ENCODE peak calls at places on chromosomes 1 and 21, in four cellular contexts. E is H54, F is gastrocnemius medialis, G is heart left ventricle. J is an unnamed sample.

GRCh38 chr1:28354121-28354520 is 15.4 kb upstream of the PHACTR4 start:
- DNase-seq in E (no peak), F (no peak), G (no peak), J (no peak)

GRCh38 chr1:65793359-65793732 is 651 bp downstream of the PDE4B start:
- DNase-seq in E (no peak), F (no peak), G (no peak), J (no peak)

GRCh38 chr1:150560011-150560438 is 10.8 kb downstream of the ADAMTSL4 start:
- DNase-seq in E (peak; percentile 55), F (peak; percentile 85), G (peak; percentile 82), J (peak; percentile 88)

GRCh38 chr1:112957133-112957812 is 1.3 kb upstream of the SLC16A1 start:
- DNase-seq in E (peak; percentile 62), F (peak; percentile 47), G (no peak), J (peak; percentile 42)

GRCh38 chr1:238177351-238177750 is 286.6 kb upstream of the ZP4 start:
- DNase-seq in E (no peak), F (no peak), G (no peak), J (no peak)

GRCh38 chr1:229714964-229715603 is 89.0 kb downstream of the URB2 start:
- DNase-seq in E (no peak), F (no peak), G (no peak), J (peak; percentile 73)

GRCh38 chr1:210677533-210677932 is 348.8 kb downstream of the HHAT start:
- DNase-seq in E (no peak), F (no peak), G (no peak), J (no peak)

GRCh38 chr1:17204546-17205440 is at the start of gene PADI1:
- DNase-seq in E (no peak), F (no peak), G (no peak), J (no peak)

GRCh38 chr21:21003701-21004100 is 5.5 kb downstream of the NCAM2 start:
- DNase-seq in E (no peak), F (no peak), G (no peak), J (peak; percentile 6)

GRCh38 chr1:213041443-213041842 is 9.6 kb upstream of the RPS6KC1 start:
- DNase-seq in E (peak; percentile 10), F (no peak), G (no peak), J (no peak)

GRCh38 chr1:180930687-180931086 is 18.0 kb downstream of the KIAA1614 start:
- DNase-seq in E (no peak), F (no peak), G (no peak), J (no peak)

GRCh38 chr21:42763578-42764442 is 110.4 kb downstream of the PDE9A start:
- DNase-seq in E (no peak), F (no peak), G (peak; percentile 35), J (no peak)

GRCh38 chr21:28106370-28106890 is 886.2 kb downstream of the LTN1 start:
- DNase-seq in E (no peak), F (no peak), G (no peak), J (no peak)

GRCh38 chr21:33327792-33328433 is 3.1 kb downstream of the IFNAR1 start:
- DNase-seq in E (no peak), F (no peak), G (no peak), J (no peak)

GRCh38 chr21:33327326-33327725 is 2.6 kb downstream of the IFNAR1 start:
- DNase-seq in E (no peak), F (no peak), G (no peak), J (no peak)

GRCh38 chr21:33325222-33326067 is 675 bp downstream of the IFNAR1 start:
- DNase-seq in E (peak; percentile 47), F (peak; percentile 47), G (peak; percentile 85), J (peak; percentile 82)

GRCh38 chr21:33324311-33325221 is at the start of gene IFNAR1:
- DNase-seq in E (peak; percentile 85), F (peak; percentile 98), G (peak; percentile 99), J (peak; percentile 99)
- TF ChIP-seq POLR2A in E (peak; percentile 92), F (peak; percentile 85), G (peak; percentile 78), J (peak; percentile 92)

GRCh38 chr1:203146537-203146936 is 19.0 kb downstream of the ADORA1 start:
- DNase-seq in E (no peak), F (no peak), G (peak; percentile 12), J (no peak)

GRCh38 chr1:203146042-203146369 is 18.5 kb downstream of the ADORA1 start:
- DNase-seq in E (no peak), F (no peak), G (peak; percentile 15), J (no peak)

GRCh38 chr1:203143671-203144070 is 16.1 kb downstream of the ADORA1 start:
- DNase-seq in E (no peak), F (no peak), G (no peak), J (no peak)

GRCh38 chr1:203144661-203145060 is 17.1 kb downstream of the ADORA1 start:
- DNase-seq in E (no peak), F (no peak), G (no peak), J (no peak)

DNA sequence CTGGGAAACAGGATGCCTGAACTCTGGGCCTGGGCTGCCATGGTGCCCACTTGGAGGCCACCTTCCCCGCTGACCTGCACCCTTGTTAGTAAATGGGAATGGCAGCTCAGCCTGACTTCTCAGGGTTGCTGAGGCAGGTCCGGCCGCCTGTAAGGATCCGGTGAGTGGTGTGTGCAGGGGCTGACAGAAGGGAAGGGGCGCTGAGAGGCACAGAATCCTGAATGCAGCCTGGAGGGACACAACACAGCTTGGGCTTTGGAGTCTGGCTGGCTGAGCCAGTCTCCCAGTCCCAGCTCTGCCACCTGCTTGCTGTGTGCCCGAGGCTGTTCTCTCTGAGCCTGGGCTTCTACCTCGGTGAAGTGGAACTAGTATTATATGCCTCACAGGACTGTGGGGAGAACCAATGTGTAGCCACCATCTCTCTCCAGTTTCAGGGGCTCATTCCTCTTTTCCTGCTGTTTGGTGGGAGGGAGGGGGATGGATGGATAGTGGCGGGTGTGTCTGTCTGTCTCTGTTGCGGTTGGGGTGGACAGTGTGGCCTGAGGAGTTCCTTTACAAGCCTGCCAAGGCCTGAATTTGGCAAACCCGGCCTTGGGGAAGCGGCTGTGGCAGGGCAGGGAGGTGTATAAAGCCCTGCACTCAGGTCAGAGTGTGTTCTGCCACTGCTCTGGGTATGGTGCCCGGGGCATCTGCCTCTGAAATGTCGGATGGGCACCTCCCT is 18.0 kb downstream of the ADORA1 start:
- DNase-seq in E (no peak), F (no peak), G (peak; percentile 22), J (no peak)
- TF ChIP-seq POLR2A in E (no peak), F (no peak), G (no peak), J (no peak)

GRCh38 chr1:9889411-9889810 is 20.7 kb downstream of the CTNNBIP1 start:
- DNase-seq in E (no peak), F (no peak), G (no peak), J (no peak)
- TF ChIP-seq POLR2A in E (no peak), F (no peak), G (no peak), J (no peak)

DNA sequence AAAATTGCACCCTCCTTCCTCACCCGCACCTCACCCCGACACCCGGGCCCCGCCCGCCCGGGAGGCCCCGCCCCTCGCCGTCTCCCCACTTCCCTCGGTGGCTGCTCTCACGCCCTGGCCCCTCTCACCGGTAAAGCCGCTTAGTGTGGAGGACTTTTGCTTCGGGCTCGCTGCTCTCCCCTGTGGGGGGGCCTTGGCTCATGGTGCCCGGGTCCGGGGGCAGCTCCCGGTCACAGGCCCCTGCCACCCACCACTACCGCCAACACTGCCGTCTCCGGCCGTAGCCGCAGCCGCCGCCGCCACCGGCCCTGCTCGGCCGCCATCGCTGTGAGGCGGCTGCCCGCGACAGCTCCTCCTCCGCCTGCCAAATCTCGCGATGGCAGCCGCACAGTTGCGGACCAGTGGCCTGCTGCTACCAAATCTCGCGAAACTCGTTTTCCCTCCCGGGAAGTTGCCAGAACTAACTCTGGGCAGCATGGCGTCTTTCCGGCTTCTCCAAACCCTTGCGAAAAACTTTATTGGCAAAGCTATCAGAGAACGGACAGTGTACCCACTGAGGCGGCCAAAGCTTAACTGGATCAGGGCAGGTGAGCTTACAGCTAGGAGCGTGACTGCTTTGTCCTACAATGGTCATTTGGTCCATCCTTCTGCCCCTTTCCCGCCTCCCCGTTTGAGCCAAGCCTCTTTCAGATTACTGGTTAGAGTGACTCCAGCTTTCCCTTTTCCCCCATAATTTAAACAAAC is at the start of gene SMG5:
- DNase-seq in E (peak; percentile 98), F (peak; percentile 97), G (peak; percentile 98), J (peak; percentile 99)
- TF ChIP-seq POLR2A in E (peak; percentile 99), F (peak; percentile 91), G (peak; percentile 91), J (peak; percentile 96)

GRCh38 chr1:18482721-18483425 is 2.1 kb downstream of the KLHDC7A start:
- DNase-seq in E (no peak), F (no peak), G (no peak), J (no peak)

GRCh38 chr1:18481190-18481920 is 625 bp downstream of the KLHDC7A start:
- DNase-seq in E (no peak), F (no peak), G (no peak), J (no peak)

GRCh38 chr1:18479484-18479883 is 1.2 kb upstream of the KLHDC7A start:
- DNase-seq in E (no peak), F (no peak), G (no peak), J (no peak)

GRCh38 chr1:18481921-18482701 is 1.4 kb downstream of the KLHDC7A start:
- DNase-seq in E (no peak), F (no peak), G (no peak), J (no peak)

DNA sequence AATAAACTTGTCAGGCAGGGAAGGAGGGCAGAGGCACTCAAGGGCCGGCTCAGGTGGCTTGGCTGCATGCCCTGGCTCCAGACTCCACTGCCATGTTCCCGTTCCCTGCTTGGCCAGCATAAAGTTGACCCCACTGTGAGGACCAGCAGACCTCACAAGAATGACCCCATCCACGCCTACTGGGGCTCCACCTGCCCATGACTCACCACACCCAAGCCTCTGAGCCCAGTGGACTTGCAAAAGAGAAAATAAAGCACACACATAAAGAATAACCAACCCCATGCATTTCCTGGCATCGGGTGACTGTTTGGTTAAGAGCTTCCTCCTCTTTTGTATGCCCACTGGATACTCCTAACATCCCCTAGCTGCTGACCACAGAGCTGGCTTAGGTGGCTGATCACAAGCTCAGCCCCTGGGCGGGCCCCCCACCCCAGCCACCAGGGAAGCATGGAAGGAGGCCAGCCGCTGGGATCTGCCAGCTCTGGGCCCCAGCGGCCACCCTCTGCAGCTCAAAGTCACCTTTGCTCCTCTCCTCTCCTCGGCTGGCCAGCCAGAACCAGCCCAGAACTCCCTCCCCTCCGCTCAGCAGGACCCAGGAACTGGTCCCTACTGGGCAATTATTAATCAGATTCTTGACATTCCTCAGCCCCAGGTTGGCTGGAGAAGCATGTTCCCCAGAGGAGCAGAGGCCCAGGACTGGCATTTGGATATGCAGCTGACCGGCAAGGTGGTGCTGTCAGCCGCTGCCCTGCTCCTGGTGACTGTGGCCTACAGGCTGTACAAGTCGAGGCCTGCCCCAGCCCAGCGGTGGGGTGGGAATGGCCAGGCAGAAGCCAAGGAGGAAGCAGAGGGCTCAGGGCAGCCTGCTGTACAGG is at the start of gene KLHDC7A:
- DNase-seq in E (peak; percentile 34), F (no peak), G (no peak), J (no peak)
- TF ChIP-seq POLR2A in E (no peak), F (no peak), G (no peak), J (no peak)

DNA sequence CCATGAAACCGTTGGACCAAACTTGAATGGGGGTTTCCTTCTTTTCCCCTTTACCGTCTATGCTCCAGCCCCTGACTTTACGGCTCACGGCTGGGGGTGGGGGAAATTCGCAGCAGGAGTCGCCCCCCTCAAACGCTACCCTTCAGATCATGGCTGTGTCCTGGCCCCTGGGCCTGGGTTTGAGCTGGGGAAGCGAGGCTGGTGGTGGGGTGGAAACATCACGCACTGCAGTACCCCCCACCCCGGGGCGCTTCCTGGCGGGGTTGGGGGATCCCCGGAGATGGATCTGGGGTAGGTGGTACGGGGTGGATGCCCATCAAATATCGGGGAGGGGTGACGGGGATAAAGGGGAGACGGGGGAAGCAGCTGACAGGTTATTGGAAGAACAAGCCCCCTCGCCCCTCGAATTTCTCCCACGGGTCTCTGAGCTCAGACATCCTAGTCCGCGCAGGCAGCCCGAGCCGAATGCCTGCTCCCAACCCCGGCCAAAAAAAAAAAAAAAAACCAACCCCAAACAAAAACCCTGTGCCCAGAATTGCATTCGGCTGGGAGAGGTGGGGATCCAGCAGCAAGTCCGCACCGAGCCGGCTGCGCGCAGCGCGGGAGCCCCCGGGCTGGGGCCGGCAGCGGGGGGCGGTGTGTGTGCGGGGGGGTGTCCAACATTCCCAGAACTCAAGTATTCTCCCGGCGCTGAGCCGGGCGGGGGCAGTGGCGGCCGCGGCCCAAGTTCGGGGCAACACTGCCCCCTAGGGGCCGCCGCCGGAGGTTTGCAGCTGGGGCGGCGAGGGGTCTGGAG is 59.0 kb upstream of the ACOT11 start:
- DNase-seq in E (peak; percentile 91), F (peak; percentile 62), G (peak; percentile 83), J (peak; percentile 77)
- TF ChIP-seq POLR2A in E (no peak), F (no peak), G (no peak), J (no peak)